ENCODE peak calls at places on chromosomes 1 and 21, in five cellular contexts. C is uterus, Z is A549, V is GM12878, U is endodermal cell. G is an unnamed sample.

GRCh38 chr1:29896300-29896699 is 660.0 kb downstream of the PTPRU start:
- DNase-seq in C (no peak), Z (no peak), V (no peak), U (no peak), G (no peak)

GRCh38 chr1:154629160-154630073 is 21.4 kb upstream of the ADAR start:
- DNase-seq in C (no peak), Z (no peak), V (no peak), U (no peak), G (no peak)

GRCh38 chr1:93324486-93325464 is 20.9 kb upstream of the DR1 start:
- DNase-seq in C (no peak), Z (peak), V (no peak), U (no peak), G (peak)

GRCh38 chr1:176559474-176560390 is 96.8 kb downstream of the PAPPA2 start:
- DNase-seq in C (peak), Z (peak), V (no peak), U (peak), G (no peak)

GRCh38 chr1:34929853-34930701 is 627 bp upstream of the DLGAP3 start:
- DNase-seq in C (no peak), Z (no peak), V (no peak), U (peak), G (no peak)

GRCh38 chr21:44052830-44053226 is 40.7 kb downstream of the TRAPPC10 start:
- DNase-seq in C (no peak), Z (no peak), V (no peak), U (no peak), G (no peak)

GRCh38 chr1:223338811-223339746 is 24.9 kb downstream of the SUSD4 start:
- DNase-seq in C (no peak), Z (no peak), V (no peak), U (no peak), G (no peak)

GRCh38 chr1:101101362-101101761 is 75.8 kb upstream of the DPH5 start:
- DNase-seq in C (no peak), Z (no peak), V (no peak), U (no peak), G (no peak)

GRCh38 chr1:58927722-58928085 is 143.9 kb upstream of the JUN start:
- DNase-seq in C (no peak), Z (no peak), V (no peak), U (peak), G (no peak)

GRCh38 chr1:110927484-110928075 is 36.1 kb downstream of the LRIF1 start:
- DNase-seq in C (no peak), Z (peak), V (no peak), U (peak), G (no peak)

GRCh38 chr1:203625623-203626189 is 926 bp upstream of the ATP2B4 start:
- DNase-seq in C (no peak), Z (peak), V (peak), U (no peak), G (no peak)

GRCh38 chr1:9413143-9413876 is 120.6 kb downstream of the SPSB1 start:
- DNase-seq in C (peak), Z (peak), V (peak), U (peak), G (no peak)

GRCh38 chr1:91428182-91428798 is 23.7 kb upstream of the HFM1 start:
- DNase-seq in C (no peak), Z (no peak), V (no peak), U (peak), G (no peak)

GRCh38 chr1:6385673-6386191 is 7.8 kb downstream of the ACOT7 start:
- DNase-seq in C (no peak), Z (peak), V (no peak), U (peak), G (no peak)

DNA sequence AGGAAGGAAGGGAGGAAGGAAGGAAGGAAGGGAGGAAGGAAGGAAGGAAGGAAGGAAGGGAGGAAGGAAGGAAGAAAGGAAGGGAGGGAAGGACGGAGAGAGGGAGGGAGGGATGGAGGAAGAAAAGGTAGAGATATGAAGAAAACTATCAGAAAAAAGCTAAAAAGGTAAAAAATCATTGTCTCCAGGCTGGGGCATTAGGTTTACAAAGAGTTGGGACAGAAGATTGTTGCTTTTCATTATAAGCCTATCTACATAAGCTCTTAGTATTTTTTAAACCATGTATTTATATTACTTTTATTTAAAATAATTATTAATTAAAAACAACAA is 7.2 kb upstream of the PINK1 start:
- DNase-seq in C (no peak), Z (no peak), V (no peak), U (no peak), G (no peak)
- TF ChIP-seq CTCF in C (no peak), Z (no peak), V (no peak), U (no peak), G (no peak)

GRCh38 chr1:3650248-3651010 is 526 bp upstream of the WRAP73 start:
- DNase-seq in C (no peak), Z (no peak), V (no peak), U (no peak), G (no peak)
- H3K4me3 ChIP-seq in C (peak), Z (peak), V (peak), U (peak), G (no peak)

GRCh38 chr1:210696709-210697108 is 368.0 kb downstream of the HHAT start:
- DNase-seq in C (no peak), Z (no peak), V (peak), U (no peak), G (no peak)
- TF ChIP-seq CTCF in C (no peak), Z (no peak), V (no peak), U (no peak), G (no peak)

DNA sequence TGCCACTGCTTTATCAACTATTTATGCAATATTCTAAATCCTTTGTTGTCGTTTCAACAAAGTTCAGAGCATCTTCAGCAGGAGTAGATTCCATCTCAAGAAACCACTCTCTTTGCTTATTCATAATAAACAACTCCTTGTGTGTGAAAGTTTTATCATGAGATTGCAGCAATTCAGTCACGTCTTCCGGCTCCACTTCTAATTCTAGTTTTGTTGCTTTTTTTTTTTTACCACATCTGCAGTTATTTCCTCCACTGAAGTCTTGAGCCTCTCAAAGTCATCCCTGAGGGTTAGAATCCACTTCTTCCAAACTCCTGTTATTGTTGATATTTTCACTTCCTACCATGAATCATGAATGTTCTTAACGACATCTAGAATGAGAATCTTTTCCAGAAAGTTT is 14.8 kb upstream of the ETS2 start:
- DNase-seq in C (no peak), Z (no peak), V (no peak), U (no peak), G (no peak)
- H3K4me3 ChIP-seq in C (no peak), Z (no peak), V (no peak), U (no peak), G (no peak)

GRCh38 chr1:1920057-1920607 is 1.1 kb upstream of the TMEM52 start:
- DNase-seq in C (no peak), Z (no peak), V (no peak), U (no peak), G (no peak)

GRCh38 chr1:1917304-1917976 is 1.6 kb downstream of the TMEM52 start:
- DNase-seq in C (no peak), Z (no peak), V (no peak), U (no peak), G (no peak)

GRCh38 chr1:1919304-1920056 is 401 bp upstream of the TMEM52 start:
- DNase-seq in C (peak), Z (peak), V (peak), U (peak), G (peak)

GRCh38 chr1:1917995-1918900 is 831 bp downstream of the TMEM52 start:
- DNase-seq in C (no peak), Z (no peak), V (no peak), U (no peak), G (no peak)

GRCh38 chr1:1918901-1919303 is at the start of gene TMEM52:
- DNase-seq in C (no peak), Z (no peak), V (no peak), U (no peak), G (no peak)
- TF ChIP-seq CTCF in C (no peak), Z (no peak), V (no peak), U (peak), G (no peak)

GRCh38 chr1:151048645-151049032 is 1.1 kb downstream of the C1orf56 start:
- DNase-seq in C (no peak), Z (no peak), V (no peak), U (no peak), G (no peak)
- H3K4me3 ChIP-seq in C (peak), Z (peak), V (peak), U (peak), G (peak)